ENCODE peak calls at places on chromosomes 4 and X, in four cellular contexts. One of them, this sample, is unnamed.
A peak's percentile ranks its signal among the peaks of the same experiment; 100 is the strongest.

GRCh38 chrX:107672955-107673378 is 44.7 kb downstream of the PRPS1 start:
- DNase-seq in IMR-90: peak; percentile 56
- DNase-seq in naive thymus-derived CD4-positive, alpha-beta T cell: peak; percentile 62
- DNase-seq in AG09309: peak; percentile 27
- DNase-seq in this sample: no peak

GRCh38 chrX:18674417-18674787 is 2.5 kb upstream of the RS1 start:
- DNase-seq in IMR-90: no peak
- DNase-seq in naive thymus-derived CD4-positive, alpha-beta T cell: peak; percentile 26
- DNase-seq in AG09309: no peak
- DNase-seq in this sample: no peak

GRCh38 chrX:115584715-115585114 is 23.7 kb downstream of the PLS3 start:
- DNase-seq in IMR-90: peak; percentile 64
- DNase-seq in naive thymus-derived CD4-positive, alpha-beta T cell: no peak
- DNase-seq in AG09309: no peak
- DNase-seq in this sample: no peak

GRCh38 chrX:110536788-110537187 is 178.1 kb downstream of the RTL9 start:
- DNase-seq in IMR-90: no peak
- DNase-seq in naive thymus-derived CD4-positive, alpha-beta T cell: no peak
- DNase-seq in AG09309: no peak
- DNase-seq in this sample: no peak

GRCh38 chr4:38313175-38313574 is 350.8 kb upstream of the KLF3 start:
- DNase-seq in IMR-90: no peak
- DNase-seq in naive thymus-derived CD4-positive, alpha-beta T cell: no peak
- DNase-seq in AG09309: no peak
- DNase-seq in this sample: no peak

GRCh38 chr4:145681956-145682355 is 2.0 kb downstream of the C4orf51 start:
- DNase-seq in IMR-90: peak; percentile 61
- DNase-seq in naive thymus-derived CD4-positive, alpha-beta T cell: no peak
- DNase-seq in AG09309: no peak
- DNase-seq in this sample: no peak

GRCh38 chr4:78749972-78750727 is 26.0 kb upstream of the BMP2K start:
- DNase-seq in IMR-90: no peak
- DNase-seq in naive thymus-derived CD4-positive, alpha-beta T cell: no peak
- DNase-seq in AG09309: no peak
- DNase-seq in this sample: no peak

GRCh38 chrX:122857734-122858133 is 326.3 kb upstream of the GRIA3 start:
- DNase-seq in IMR-90: no peak
- DNase-seq in naive thymus-derived CD4-positive, alpha-beta T cell: no peak
- DNase-seq in AG09309: no peak
- DNase-seq in this sample: no peak

GRCh38 chr4:150123982-150124670 is 45.9 kb downstream of the DCLK2 start:
- DNase-seq in IMR-90: no peak
- DNase-seq in naive thymus-derived CD4-positive, alpha-beta T cell: no peak
- DNase-seq in AG09309: no peak
- DNase-seq in this sample: no peak

GRCh38 chr4:13159041-13159620 is 325.0 kb downstream of the RAB28 start:
- DNase-seq in IMR-90: no peak
- DNase-seq in naive thymus-derived CD4-positive, alpha-beta T cell: no peak
- DNase-seq in AG09309: no peak
- DNase-seq in this sample: no peak

GRCh38 chr4:34953145-34953799 is 1291.0 kb downstream of the ARAP2 start:
- DNase-seq in IMR-90: no peak
- DNase-seq in naive thymus-derived CD4-positive, alpha-beta T cell: no peak
- DNase-seq in AG09309: no peak
- DNase-seq in this sample: no peak

GRCh38 chr4:19379318-19379717 is 872.4 kb upstream of the SLIT2 start:
- DNase-seq in IMR-90: no peak
- DNase-seq in naive thymus-derived CD4-positive, alpha-beta T cell: no peak
- DNase-seq in AG09309: no peak
- DNase-seq in this sample: no peak

GRCh38 chr4:70027011-70027410 is 1.2 kb upstream of the HTN3 start:
- DNase-seq in IMR-90: no peak
- DNase-seq in naive thymus-derived CD4-positive, alpha-beta T cell: no peak
- DNase-seq in AG09309: no peak
- DNase-seq in this sample: no peak

GRCh38 chr4:14000091-14000814 is 372.7 kb upstream of the BOD1L1 start:
- DNase-seq in IMR-90: peak; percentile 42
- DNase-seq in naive thymus-derived CD4-positive, alpha-beta T cell: no peak
- DNase-seq in AG09309: no peak
- DNase-seq in this sample: no peak

GRCh38 chrX:148365233-148365632 is 135.2 kb upstream of the AFF2 start:
- DNase-seq in IMR-90: no peak
- DNase-seq in naive thymus-derived CD4-positive, alpha-beta T cell: no peak
- DNase-seq in AG09309: no peak
- DNase-seq in this sample: no peak

GRCh38 chr4:85736576-85736975 is 261.6 kb downstream of the ARHGAP24 start:
- DNase-seq in IMR-90: no peak
- DNase-seq in naive thymus-derived CD4-positive, alpha-beta T cell: no peak
- DNase-seq in AG09309: no peak
- DNase-seq in this sample: no peak

DNA sequence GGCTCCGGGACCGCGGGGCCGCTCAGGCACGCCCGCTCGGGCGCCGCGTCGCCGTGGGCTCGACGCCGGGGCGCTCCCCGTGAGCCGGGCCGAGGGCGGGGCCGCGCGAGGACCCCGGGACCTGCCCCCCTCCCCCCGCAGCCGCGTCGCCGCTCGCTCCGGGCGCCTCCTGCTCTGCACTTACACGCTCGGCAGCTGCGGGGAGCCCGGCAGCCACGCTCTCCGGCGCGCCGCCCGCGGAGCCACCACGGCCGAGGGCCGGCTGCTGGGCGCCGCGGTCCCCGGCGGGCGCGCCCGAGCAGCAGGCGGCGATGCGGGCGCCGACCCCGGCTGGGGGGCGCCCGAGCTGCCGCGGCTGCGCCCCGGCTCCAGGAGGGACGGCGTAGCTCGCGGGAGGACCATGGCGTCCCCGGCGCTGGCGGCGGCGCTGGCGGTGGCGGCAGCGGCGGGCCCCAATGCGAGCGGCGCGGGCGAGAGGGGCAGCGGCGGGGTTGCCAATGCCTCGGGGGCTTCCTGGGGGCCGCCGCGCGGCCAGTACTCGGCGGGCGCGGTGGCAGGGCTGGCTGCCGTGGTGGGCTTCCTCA is at the start of gene ADRA2C:
- DNase-seq in IMR-90: no peak
- DNase-seq in naive thymus-derived CD4-positive, alpha-beta T cell: no peak
- DNase-seq in AG09309: no peak
- DNase-seq in this sample: no peak
- H3K4me3 ChIP-seq in IMR-90: peak within 1 kb of the TSS; percentile 18
- H3K4me3 ChIP-seq in naive thymus-derived CD4-positive, alpha-beta T cell: no peak within 1 kb of the TSS
- H3K4me3 ChIP-seq in AG09309: peak within 1 kb of the TSS; percentile 36
- H3K4me3 ChIP-seq in this sample: no peak within 1 kb of the TSS

GRCh38 chr4:120052840-120053239 is 13.8 kb downstream of the MAD2L1 start:
- DNase-seq in IMR-90: peak; percentile 99
- DNase-seq in naive thymus-derived CD4-positive, alpha-beta T cell: no peak
- DNase-seq in AG09309: peak; percentile 95
- DNase-seq in this sample: no peak

GRCh38 chr4:120055795-120056194 is 10.9 kb downstream of the MAD2L1 start:
- DNase-seq in IMR-90: no peak
- DNase-seq in naive thymus-derived CD4-positive, alpha-beta T cell: no peak
- DNase-seq in AG09309: no peak
- DNase-seq in this sample: no peak

GRCh38 chr4:120053916-120054315 is 12.7 kb downstream of the MAD2L1 start:
- DNase-seq in IMR-90: no peak
- DNase-seq in naive thymus-derived CD4-positive, alpha-beta T cell: no peak
- DNase-seq in AG09309: no peak
- DNase-seq in this sample: no peak

GRCh38 chr4:120055167-120055566 is 11.5 kb downstream of the MAD2L1 start:
- DNase-seq in IMR-90: no peak
- DNase-seq in naive thymus-derived CD4-positive, alpha-beta T cell: no peak
- DNase-seq in AG09309: no peak
- DNase-seq in this sample: no peak

GRCh38 chr4:120049732-120050494 is 16.7 kb downstream of the MAD2L1 start:
- DNase-seq in IMR-90: peak; percentile 92
- DNase-seq in naive thymus-derived CD4-positive, alpha-beta T cell: peak; percentile 64
- DNase-seq in AG09309: peak; percentile 71
- DNase-seq in this sample: peak; percentile 52
- H3K4me3 ChIP-seq in IMR-90: peak overlapping the region; percentile 21
- H3K4me3 ChIP-seq in naive thymus-derived CD4-positive, alpha-beta T cell: no peak overlapping the region
- H3K4me3 ChIP-seq in AG09309: peak overlapping the region; percentile 39
- H3K4me3 ChIP-seq in this sample: no peak overlapping the region

DNA sequence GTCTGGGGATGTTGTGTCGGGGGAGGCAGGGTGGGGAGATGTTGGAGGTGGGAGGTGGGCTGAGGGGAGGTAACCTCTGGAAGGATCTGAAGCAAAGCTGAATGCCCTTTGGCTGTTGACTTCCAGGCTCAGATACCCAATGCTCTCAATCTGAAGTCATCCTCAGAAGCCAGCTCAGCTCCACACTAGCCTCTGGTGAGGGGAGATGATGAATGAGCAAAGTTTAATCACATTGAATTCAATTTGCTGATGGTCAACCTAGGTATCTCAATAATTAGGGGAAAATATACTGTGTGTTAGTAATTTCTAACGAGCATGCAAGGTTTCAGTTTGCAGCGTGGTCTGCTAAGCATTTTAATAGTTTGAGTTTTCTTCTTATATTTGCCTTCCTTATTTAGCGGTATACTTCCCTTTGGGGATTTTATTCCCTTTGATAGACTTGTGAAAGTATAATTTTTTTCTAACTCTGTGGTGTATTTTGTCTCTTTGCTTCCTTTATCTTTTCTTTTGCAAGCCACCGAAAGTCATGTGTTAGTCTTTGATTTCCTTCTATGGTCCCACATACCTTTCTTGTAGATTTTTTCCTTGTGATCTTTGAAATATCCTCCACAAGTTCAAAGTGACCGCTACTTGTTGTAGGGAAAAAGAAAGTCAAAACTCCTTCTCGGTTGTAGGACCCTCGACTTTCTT is 146.3 kb upstream of the LEF1 start:
- DNase-seq in IMR-90: no peak
- DNase-seq in naive thymus-derived CD4-positive, alpha-beta T cell: no peak
- DNase-seq in AG09309: no peak
- DNase-seq in this sample: peak; percentile 74
- H3K4me3 ChIP-seq in IMR-90: no peak overlapping the region
- H3K4me3 ChIP-seq in naive thymus-derived CD4-positive, alpha-beta T cell: peak overlapping the region; percentile 34
- H3K4me3 ChIP-seq in AG09309: no peak overlapping the region
- H3K4me3 ChIP-seq in this sample: peak overlapping the region; percentile 15

GRCh38 chrX:15664487-15665444 is at the start of gene CLTRN:
- DNase-seq in IMR-90: no peak
- DNase-seq in naive thymus-derived CD4-positive, alpha-beta T cell: no peak
- DNase-seq in AG09309: no peak
- DNase-seq in this sample: no peak
- H3K4me3 ChIP-seq in IMR-90: no peak within 1 kb of the TSS
- H3K4me3 ChIP-seq in naive thymus-derived CD4-positive, alpha-beta T cell: no peak within 1 kb of the TSS
- H3K4me3 ChIP-seq in AG09309: no peak within 1 kb of the TSS
- H3K4me3 ChIP-seq in this sample: no peak within 1 kb of the TSS

DNA sequence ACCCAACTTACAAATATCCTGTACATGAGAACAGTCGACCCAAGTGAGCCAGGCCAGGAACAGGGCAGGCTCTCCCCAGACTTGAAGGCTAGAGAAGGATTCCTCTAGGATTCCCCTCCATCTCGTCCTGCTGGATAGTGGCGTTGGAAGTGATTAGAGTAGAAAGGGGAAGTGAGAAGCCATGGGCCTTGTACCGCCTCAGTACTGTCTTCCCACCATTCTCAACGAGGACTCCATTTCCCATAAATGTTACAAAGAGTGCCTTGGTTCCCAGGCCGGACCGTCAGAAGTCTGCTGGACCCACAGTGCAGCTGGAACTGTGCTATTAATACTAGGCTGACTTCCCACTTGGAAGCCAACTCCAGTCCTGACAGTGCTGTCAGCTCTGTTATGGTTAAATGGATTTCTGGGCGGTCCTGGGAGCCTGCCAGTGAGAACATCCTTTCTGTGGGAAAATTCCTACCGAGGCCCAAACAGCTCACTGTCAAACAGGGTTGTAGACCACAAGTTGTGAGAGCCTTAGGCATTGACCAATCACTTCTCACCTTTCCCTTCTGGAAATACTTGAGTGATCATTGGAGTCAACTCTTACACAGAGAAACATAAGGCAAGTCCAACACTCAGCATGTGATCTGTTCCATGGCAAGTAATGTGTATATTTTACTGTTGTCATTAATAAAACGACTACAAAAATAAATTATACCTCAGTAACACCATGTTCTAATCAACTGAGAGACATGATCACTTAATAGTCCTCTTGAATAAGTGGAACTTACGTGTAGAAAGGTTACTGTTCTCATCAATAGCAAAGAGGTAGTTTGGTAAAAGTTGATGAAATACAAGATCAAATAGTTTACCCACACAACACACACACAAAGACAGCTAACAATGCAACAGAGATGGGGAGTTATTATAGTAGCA is 58.4 kb downstream of the AMELX start:
- DNase-seq in IMR-90: peak; percentile 84
- DNase-seq in naive thymus-derived CD4-positive, alpha-beta T cell: no peak
- DNase-seq in AG09309: peak; percentile 27
- DNase-seq in this sample: no peak
- H3K4me3 ChIP-seq in IMR-90: no peak overlapping the region
- H3K4me3 ChIP-seq in naive thymus-derived CD4-positive, alpha-beta T cell: no peak overlapping the region
- H3K4me3 ChIP-seq in AG09309: no peak overlapping the region
- H3K4me3 ChIP-seq in this sample: no peak overlapping the region

GRCh38 chrX:54810532-54810931 is 3.0 kb downstream of the MAGED2 start:
- DNase-seq in IMR-90: no peak
- DNase-seq in naive thymus-derived CD4-positive, alpha-beta T cell: no peak
- DNase-seq in AG09309: no peak
- DNase-seq in this sample: no peak
- H3K4me3 ChIP-seq in IMR-90: peak overlapping the region; percentile 81
- H3K4me3 ChIP-seq in naive thymus-derived CD4-positive, alpha-beta T cell: no peak overlapping the region
- H3K4me3 ChIP-seq in AG09309: peak overlapping the region; percentile 85
- H3K4me3 ChIP-seq in this sample: no peak overlapping the region

GRCh38 chr4:110632506-110633357 is 9.9 kb upstream of the PITX2 start:
- DNase-seq in IMR-90: no peak
- DNase-seq in naive thymus-derived CD4-positive, alpha-beta T cell: no peak
- DNase-seq in AG09309: no peak
- DNase-seq in this sample: no peak
- H3K4me3 ChIP-seq in IMR-90: no peak overlapping the region
- H3K4me3 ChIP-seq in naive thymus-derived CD4-positive, alpha-beta T cell: no peak overlapping the region
- H3K4me3 ChIP-seq in AG09309: peak overlapping the region; percentile 47
- H3K4me3 ChIP-seq in this sample: no peak overlapping the region

GRCh38 chr4:74410741-74411140 is 34.2 kb upstream of the AREG start:
- DNase-seq in IMR-90: no peak
- DNase-seq in naive thymus-derived CD4-positive, alpha-beta T cell: no peak
- DNase-seq in AG09309: no peak
- DNase-seq in this sample: no peak
- H3K4me3 ChIP-seq in IMR-90: no peak overlapping the region
- H3K4me3 ChIP-seq in naive thymus-derived CD4-positive, alpha-beta T cell: no peak overlapping the region
- H3K4me3 ChIP-seq in AG09309: no peak overlapping the region
- H3K4me3 ChIP-seq in this sample: no peak overlapping the region

GRCh38 chr4:36917413-36917812 is 327.1 kb upstream of the NWD2 start:
- DNase-seq in IMR-90: no peak
- DNase-seq in naive thymus-derived CD4-positive, alpha-beta T cell: no peak
- DNase-seq in AG09309: no peak
- DNase-seq in this sample: no peak
- H3K4me3 ChIP-seq in IMR-90: no peak overlapping the region
- H3K4me3 ChIP-seq in naive thymus-derived CD4-positive, alpha-beta T cell: no peak overlapping the region
- H3K4me3 ChIP-seq in AG09309: no peak overlapping the region
- H3K4me3 ChIP-seq in this sample: no peak overlapping the region

This sample was measured in Jurkat, Clone E6-1.